ENCODE peak calls at places on chromosomes 7 and 10, in five cellular contexts. N is mucosa of descending colon, Z is cardiac muscle cell, J is keratinocyte, F is thoracic aorta. D is an unnamed sample.

GRCh38 chr10:62946278-62946677 is 130.1 kb upstream of the EGR2 start:
- DNase-seq in F (no peak), J (no peak), N (no peak), Z (no peak), D (no peak)

GRCh38 chr7:128454808-128455555 is 696 bp upstream of the HILPDA start:
- DNase-seq in N (no peak), Z (peak; percentile 80), J (no peak), F (no peak), D (no peak)

GRCh38 chr7:47470567-47471357 is 111.1 kb downstream of the TNS3 start:
- DNase-seq in J (no peak), F (no peak), Z (no peak), N (no peak), D (no peak)

GRCh38 chr7:151210087-151210854 is at the start of gene H2BK1:
- DNase-seq in N (no peak), F (no peak), J (no peak), Z (no peak), D (no peak)

GRCh38 chr7:8418627-8419245 is 14.7 kb upstream of the NXPH1 start:
- DNase-seq in J (peak; percentile 21), N (no peak), F (no peak), Z (peak; percentile 73), D (no peak)

GRCh38 chr7:47937065-47937687 is 11.1 kb downstream of the PKD1L1 start:
- DNase-seq in F (no peak), J (no peak), N (no peak), Z (no peak), D (peak; percentile 80)

GRCh38 chr7:49112222-49112621 is 187.9 kb downstream of the CDC14C start:
- DNase-seq in N (no peak), F (no peak), Z (no peak), J (no peak), D (no peak)

GRCh38 chr10:72889391-72889831 is 4.1 kb upstream of the OIT3 start:
- DNase-seq in F (no peak), J (peak; percentile 98), Z (peak; percentile 29), N (no peak), D (no peak)

GRCh38 chr7:155824195-155824915 is 12.1 kb upstream of the SHH start:
- DNase-seq in N (no peak), F (no peak), J (no peak), Z (peak; percentile 27), D (no peak)

GRCh38 chr10:78408671-78409472 is 375.2 kb downstream of the RPS24 start:
- DNase-seq in F (peak; percentile 81), Z (peak; percentile 74), J (no peak), N (no peak), D (no peak)

GRCh38 chr10:132329565-132330485 is 2.2 kb upstream of the LRRC27 start:
- DNase-seq in F (no peak), N (no peak), Z (peak; percentile 73), J (no peak), D (peak; percentile 43)

GRCh38 chr7:151711906-151712771 is 164.8 kb downstream of the PRKAG2 start:
- DNase-seq in J (no peak), N (peak; percentile 49), Z (no peak), F (no peak), D (no peak)

GRCh38 chr7:114851406-114852025 is 70.4 kb upstream of the MDFIC start:
- DNase-seq in J (no peak), F (no peak), Z (peak; percentile 23), N (no peak), D (no peak)

DNA sequence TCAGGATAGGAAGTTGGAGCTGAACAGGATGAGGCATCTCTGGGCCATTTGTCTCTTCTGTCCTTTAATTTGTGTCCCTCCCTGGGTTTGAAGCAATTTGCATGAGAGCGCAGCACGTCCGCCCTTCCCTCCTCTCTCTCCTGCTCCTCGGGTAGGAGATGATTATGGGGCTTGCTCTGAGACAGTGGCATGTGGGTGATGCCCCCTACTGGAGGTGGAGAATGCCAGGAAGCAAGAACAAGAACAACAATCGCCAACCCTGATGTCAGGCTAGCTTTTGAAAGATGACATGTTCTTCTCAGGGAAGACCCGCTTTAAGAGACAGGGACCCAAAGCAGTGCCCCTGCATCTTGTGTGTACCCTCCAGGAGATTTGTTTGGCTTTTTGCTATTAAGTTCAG is 63.9 kb upstream of the LOXL4 start:
- DNase-seq in Z (no peak), N (no peak), F (no peak), J (no peak), D (no peak)
- TF ChIP-seq CTCF in Z (peak; percentile 49), N (no peak), F (no peak), J (peak; percentile 83), D (peak; percentile 38)

GRCh38 chr7:38909870-38910269 is 879 bp upstream of the VPS41 start:
- DNase-seq in N (no peak), Z (no peak), J (no peak), F (no peak), D (no peak)
- TF ChIP-seq CTCF in N (no peak), Z (no peak), J (peak; percentile 14), F (no peak), D (no peak)

GRCh38 chr7:134520130-134520529 is 7.2 kb upstream of the AKR1B10 start:
- DNase-seq in Z (no peak), F (no peak), N (no peak), J (no peak), D (no peak)
- TF ChIP-seq CTCF in Z (peak; percentile 22), F (no peak), N (no peak), J (no peak), D (no peak)

GRCh38 chr10:34228066-34228465 is 587.0 kb downstream of the PARD3 start:
- DNase-seq in J (no peak), Z (no peak), F (no peak), N (no peak), D (no peak)

GRCh38 chr10:34223658-34224057 is 591.4 kb downstream of the PARD3 start:
- DNase-seq in F (no peak), Z (no peak), N (no peak), J (no peak), D (no peak)

GRCh38 chr10:34217524-34217923 is 597.6 kb downstream of the PARD3 start:
- DNase-seq in N (no peak), F (no peak), J (no peak), Z (no peak), D (no peak)

GRCh38 chr10:34219860-34220518 is 595.1 kb downstream of the PARD3 start:
- DNase-seq in F (no peak), N (no peak), J (no peak), Z (no peak), D (no peak)

DNA sequence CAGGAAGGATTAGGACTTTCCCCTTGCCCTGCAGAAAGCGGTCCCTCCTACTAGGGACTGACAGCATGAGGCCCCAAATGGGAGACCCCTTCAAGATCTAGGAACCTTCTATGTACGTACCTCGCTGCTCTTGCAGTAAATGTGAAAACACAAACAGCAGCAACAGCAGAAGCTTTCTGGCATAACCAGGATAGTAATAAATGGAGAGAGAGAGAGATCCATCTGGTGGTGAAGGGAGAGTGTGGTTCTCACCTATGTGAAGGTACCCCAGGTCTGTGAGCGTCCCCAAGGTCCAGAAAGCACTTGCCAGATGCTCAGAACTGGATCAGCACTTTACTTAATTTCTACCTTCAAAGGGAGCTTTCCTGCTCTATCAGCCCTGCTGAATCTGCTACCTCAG is 592.7 kb downstream of the PARD3 start:
- DNase-seq in Z (no peak), N (no peak), J (no peak), F (no peak), D (no peak)
- TF ChIP-seq CTCF in Z (no peak), N (no peak), J (no peak), F (no peak), D (no peak)

GRCh38 chr10:90658791-90659190 is 199.0 kb downstream of the HTR7 start:
- DNase-seq in N (no peak), Z (no peak), F (no peak), J (no peak), D (no peak)
- TF ChIP-seq CTCF in N (no peak), Z (peak; percentile 21), F (no peak), J (peak; percentile 69), D (no peak)

DNA sequence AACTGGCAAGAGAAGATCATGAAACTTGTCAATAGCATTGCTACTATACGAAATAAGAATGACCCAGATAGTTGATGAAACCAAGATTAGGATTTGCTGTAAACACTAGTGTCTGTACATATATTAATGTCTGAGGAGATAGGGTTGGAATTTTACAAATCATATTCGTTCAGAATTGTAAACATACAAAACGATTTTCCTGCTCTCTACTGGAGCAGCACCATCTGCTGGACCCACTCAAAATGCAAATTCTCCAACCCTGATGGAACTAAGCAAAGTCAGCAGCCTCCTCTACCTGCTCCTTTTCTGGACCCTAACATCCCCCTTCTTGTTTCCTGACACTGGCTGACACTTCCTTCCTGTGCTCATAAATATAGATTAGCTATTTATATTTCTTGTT is 29.4 kb upstream of the SGMS1 start:
- DNase-seq in N (no peak), Z (peak; percentile 58), F (no peak), J (no peak), D (no peak)
- TF ChIP-seq CTCF in N (peak; percentile 18), Z (peak; percentile 62), F (peak; percentile 44), J (peak; percentile 66), D (peak; percentile 54)